ENCODE peak calls at places on chromosomes 5 and 9, in five cellular contexts. W, L, T, G and R are unnamed samples.

GRCh38 chr5:115553082-115553481 is 8.5 kb upstream of the FEM1C start:
- DNase-seq in G (no peak), T (no peak), L (no peak), W (no peak), R (no peak)

GRCh38 chr9:128222880-128223670 is 19.9 kb downstream of the DNM1 start:
- DNase-seq in G (no peak), T (no peak), W (no peak), L (no peak), R (no peak)

GRCh38 chr9:91489391-91489899 is 65.8 kb upstream of the NFIL3 start:
- DNase-seq in G (no peak), L (no peak), W (no peak), T (no peak), R (no peak)

GRCh38 chr9:129235931-129236331 is 57.9 kb upstream of the IER5L start:
- DNase-seq in T (no peak), L (no peak), W (no peak), G (no peak), R (no peak)

GRCh38 chr5:175847503-175847902 is 23.9 kb upstream of the CPLX2 start:
- DNase-seq in W (no peak), T (no peak), L (peak; percentile 35), G (peak; percentile 19), R (no peak)

GRCh38 chr5:172235132-172235780 is 41.3 kb downstream of the EFCAB9 start:
- DNase-seq in W (no peak), T (peak; percentile 59), G (no peak), L (peak; percentile 73), R (no peak)

GRCh38 chr5:107466233-107466769 is 204.4 kb downstream of the EFNA5 start:
- DNase-seq in L (no peak), G (no peak), T (no peak), W (no peak), R (no peak)

GRCh38 chr5:59097116-59097515 is 514.2 kb downstream of the RAB3C start:
- DNase-seq in T (no peak), G (no peak), W (no peak), L (no peak), R (no peak)

GRCh38 chr9:122265265-122265900 is 701 bp downstream of the MRRF start:
- DNase-seq in T (peak; percentile 38), W (peak; percentile 18), L (peak; percentile 79), G (peak; percentile 22), R (no peak)

DNA sequence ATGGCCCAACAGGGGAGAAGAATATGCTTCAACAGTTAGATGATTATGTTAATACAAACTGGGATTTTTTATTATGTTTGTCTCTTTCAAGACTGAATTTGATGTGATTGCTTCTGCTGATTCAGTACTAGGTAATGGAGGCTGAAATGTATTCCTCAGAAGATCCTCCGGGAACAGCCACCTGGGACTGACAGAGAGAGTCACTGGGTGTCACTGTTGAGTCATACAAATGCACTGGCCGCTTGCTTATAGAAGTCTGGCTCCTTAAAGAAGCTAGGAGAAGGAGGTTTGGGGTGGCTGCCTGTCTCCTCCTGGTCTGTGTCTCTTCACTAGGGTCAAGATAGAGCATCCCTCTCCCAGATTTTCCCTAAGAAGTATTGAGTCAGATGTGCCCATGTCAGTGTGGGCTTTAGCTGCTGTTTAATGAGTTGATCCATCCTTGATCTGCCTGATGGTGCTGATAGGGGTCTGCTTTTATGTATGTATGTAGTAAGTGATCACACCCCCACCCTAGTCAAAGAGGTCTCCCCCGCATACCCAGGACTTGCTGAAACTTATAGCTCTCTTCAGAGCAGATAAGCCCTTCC is 773.4 kb downstream of the BRINP1 start:
- DNase-seq in W (no peak), T (no peak), L (no peak), G (no peak), R (peak; percentile 28)
- TF ChIP-seq SIN3A in W (no peak), T (no peak), L (no peak), G (no peak), R (no peak)

DNA sequence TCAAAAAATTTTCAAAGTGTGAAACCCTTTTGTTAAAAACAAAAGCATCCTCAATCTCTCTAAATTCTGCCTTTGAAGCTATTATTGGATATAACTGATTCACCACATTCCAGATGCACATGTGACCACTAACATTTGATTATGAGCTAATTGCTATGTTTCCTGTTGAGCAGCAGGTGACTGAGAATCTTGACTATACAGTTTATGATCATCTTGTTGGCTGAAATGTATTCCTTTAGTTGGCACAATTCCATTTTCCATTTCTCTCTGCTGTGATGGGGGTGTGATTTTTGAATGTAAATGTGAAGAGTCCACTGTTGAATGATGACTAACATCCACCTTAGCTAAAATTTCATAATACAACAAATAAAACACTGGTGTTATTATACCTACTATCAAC is 10.7 kb downstream of the LYSMD3 start:
- DNase-seq in W (no peak), L (no peak), G (peak; percentile 18), T (no peak), R (no peak)
- TF ChIP-seq ZBTB33 in W (no peak), L (no peak), G (no peak), T (no peak), R (no peak)

GRCh38 chr5:65032250-65032649 is 263.5 kb downstream of the CWC27 start:
- DNase-seq in G (no peak), L (no peak), W (no peak), T (no peak), R (no peak)

GRCh38 chr5:65034029-65034781 is 265.5 kb downstream of the CWC27 start:
- DNase-seq in T (no peak), G (no peak), W (no peak), L (peak; percentile 22), R (no peak)

GRCh38 chr5:65035212-65036206 is 266.8 kb downstream of the CWC27 start:
- DNase-seq in G (peak; percentile 98), L (peak; percentile 68), T (peak; percentile 40), W (peak; percentile 69), R (peak; percentile 99)

GRCh38 chr5:65037845-65038815 is 269.4 kb downstream of the CWC27 start:
- DNase-seq in T (no peak), G (peak; percentile 42), W (peak; percentile 65), L (peak; percentile 39), R (no peak)

DNA sequence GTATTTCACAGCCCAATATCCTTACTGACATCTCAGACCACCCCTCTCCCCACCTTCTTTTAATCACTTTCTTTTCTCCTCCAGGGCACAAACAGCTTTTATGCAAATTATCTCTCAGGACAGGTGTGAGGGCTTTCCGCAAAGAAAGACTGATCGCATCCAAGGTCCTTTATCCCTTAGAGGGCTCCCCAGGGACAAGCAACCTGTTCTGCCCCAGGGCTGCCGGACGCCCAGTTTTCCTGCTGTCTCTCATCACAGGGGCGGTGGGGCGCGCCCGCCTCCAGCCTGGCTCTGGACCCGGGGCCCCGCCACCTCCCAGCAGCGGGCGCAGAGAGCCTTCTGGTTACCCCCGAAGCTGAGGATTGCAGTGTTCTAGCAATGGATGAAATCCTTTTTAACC is 266.1 kb downstream of the CWC27 start:
- DNase-seq in W (no peak), G (no peak), L (no peak), T (no peak), R (no peak)
- TF ChIP-seq SIN3A in W (no peak), G (no peak), L (no peak), T (no peak), R (no peak)

GRCh38 chr9:94826644-94827410 is 100.3 kb downstream of the AOPEP start:
- DNase-seq in L (peak; percentile 78), W (no peak), G (no peak), T (no peak), R (no peak)

GRCh38 chr9:94826044-94826443 is 99.5 kb downstream of the AOPEP start:
- DNase-seq in T (no peak), L (no peak), W (no peak), G (no peak), R (no peak)

GRCh38 chr9:94827584-94828304 is 101.2 kb downstream of the AOPEP start:
- DNase-seq in T (no peak), G (no peak), L (peak; percentile 96), W (no peak), R (no peak)

GRCh38 chr9:94825620-94825958 is 99.1 kb downstream of the AOPEP start:
- DNase-seq in L (no peak), G (no peak), T (no peak), W (no peak), R (no peak)

GRCh38 chr9:94829380-94830070 is 103.0 kb downstream of the AOPEP start:
- DNase-seq in T (no peak), G (no peak), L (no peak), W (no peak), R (no peak)
- TF ChIP-seq ZBTB33 in T (no peak), G (no peak), L (no peak), W (no peak), R (no peak)

GRCh38 chr5:169944115-169944514 is 36.2 kb downstream of the INSYN2B start:
- DNase-seq in W (no peak), T (no peak), L (no peak), G (no peak), R (no peak)

GRCh38 chr5:169942181-169942580 is 38.1 kb downstream of the INSYN2B start:
- DNase-seq in W (no peak), G (no peak), L (no peak), T (no peak), R (no peak)

GRCh38 chr5:169946743-169947142 is 33.6 kb downstream of the INSYN2B start:
- DNase-seq in L (no peak), G (no peak), W (no peak), T (no peak), R (no peak)

GRCh38 chr5:169945831-169946261 is 34.4 kb downstream of the INSYN2B start:
- DNase-seq in T (no peak), W (no peak), G (no peak), L (no peak), R (peak; percentile 26)

DNA sequence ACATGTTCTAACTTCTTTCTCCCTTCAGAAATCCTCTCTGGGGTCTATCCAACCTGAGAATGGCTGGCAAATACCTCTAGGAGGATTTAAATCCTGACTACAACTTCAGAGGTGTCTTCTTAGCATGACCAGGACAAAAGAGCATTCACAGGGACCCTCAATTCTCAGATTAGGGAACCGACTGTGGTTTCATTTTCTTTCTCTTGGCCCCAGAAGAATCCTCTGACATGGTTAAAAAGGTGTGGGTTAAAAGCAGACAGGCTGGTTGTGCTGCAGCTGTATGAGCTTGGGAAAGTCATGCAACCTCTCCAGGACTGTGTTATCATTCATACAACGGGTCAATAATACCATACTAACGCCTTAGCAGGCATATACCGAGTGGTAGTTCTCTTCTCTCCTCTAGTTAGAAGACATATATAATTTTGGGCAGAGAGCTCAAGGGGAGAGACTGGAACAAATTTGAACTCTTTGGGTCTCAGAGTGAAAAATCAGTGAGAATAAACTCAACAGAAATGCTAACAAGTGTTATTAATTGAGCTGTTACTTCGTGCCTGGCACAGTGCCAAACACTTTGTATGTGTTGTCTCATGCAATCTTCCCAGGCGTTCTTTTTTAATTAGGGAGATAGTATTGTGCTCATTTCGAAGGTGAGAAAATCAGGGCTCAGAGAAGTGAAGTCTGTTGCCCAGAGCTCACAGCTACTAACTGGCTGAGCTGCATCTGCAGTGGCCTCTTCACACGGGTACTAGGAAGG is 35.2 kb downstream of the INSYN2B start:
- DNase-seq in G (no peak), W (no peak), L (no peak), T (no peak), R (no peak)
- TF ChIP-seq SIN3A in G (no peak), W (no peak), L (no peak), T (no peak), R (no peak)

DNA sequence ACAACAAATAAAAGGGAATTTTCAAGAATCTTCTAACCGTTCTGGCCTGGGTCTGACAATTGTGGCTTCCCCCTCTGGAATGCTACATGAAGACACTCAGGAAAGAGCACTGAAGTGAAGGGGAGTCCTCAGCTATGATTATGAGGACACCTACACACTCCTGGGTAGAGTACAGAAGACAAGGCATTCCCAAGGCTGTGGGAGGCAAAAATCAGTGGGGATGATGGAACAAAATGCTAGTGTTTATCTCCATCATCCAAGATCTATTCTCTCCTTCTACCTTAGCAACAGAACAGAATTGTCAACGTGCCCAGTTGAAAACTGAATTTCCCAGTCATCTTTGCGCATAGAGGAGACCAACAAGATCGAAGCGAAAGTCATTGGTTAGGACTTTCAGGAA is 130.1 kb upstream of the LARP1 start:
- DNase-seq in L (no peak), W (no peak), T (no peak), G (no peak), R (no peak)
- TF ChIP-seq ZBTB33 in L (no peak), W (no peak), T (no peak), G (no peak), R (no peak)